ENCODE peak calls at places on chromosomes 6 and 20, in nine cellular contexts. O is SK-N-DZ; Y is neural progenitor cell; V is stimulated activated CD4-positive, alpha-beta T cell treated with anti-CD3 and anti-CD28 coated beads, Interleukin-12 subunit alpha, Interleukin-12 subunit beta, amount 100 ng/mL, for 4 hours; R is iris pigment epithelial cell; P is T-cell; I is putamen; E is activated gamma-delta T cell; U is stimulated activated CD8-positive, alpha-beta memory T cell treated with anti-CD3 and anti-CD28 coated beads, Interleukin-2, amount 100 ng/mL, for 48 hours. H is an unnamed sample.

GRCh38 chr6:155439376-155439775 is 16.3 kb downstream of the NOX3 start:
- DNase-seq in O (no peak), Y (no peak), V (no peak), R (no peak), P (no peak), I (no peak), E (no peak), U (no peak), H (no peak)

GRCh38 chr20:375265-375889 is 5.2 kb upstream of the TRIB3 start:
- DNase-seq in O (no peak), Y (no peak), V (no peak), R (no peak), P (no peak), I (no peak), E (no peak), U (no peak), H (no peak)

GRCh38 chr20:7695622-7696021 is 244.6 kb downstream of the HAO1 start:
- DNase-seq in O (no peak), Y (no peak), V (no peak), R (peak), P (no peak), I (no peak), E (no peak), U (no peak), H (no peak)

GRCh38 chr6:150281767-150282166 is 87.0 kb upstream of the IYD start:
- DNase-seq in O (no peak), Y (no peak), V (no peak), R (no peak), P (no peak), I (no peak), E (no peak), U (no peak), H (no peak)

GRCh38 chr20:32415494-32415893 is 57.4 kb downstream of the ASXL1 start:
- DNase-seq in O (no peak), Y (no peak), V (no peak), R (no peak), P (no peak), I (no peak), E (no peak), U (no peak), H (no peak)

GRCh38 chr20:61397146-61397545 is 145.1 kb downstream of the CDH4 start:
- DNase-seq in O (no peak), Y (no peak), V (no peak), R (no peak), P (no peak), I (no peak), E (no peak), U (no peak), H (no peak)

GRCh38 chr20:61230-61629 is 26.2 kb upstream of the DEFB125 start:
- DNase-seq in O (no peak), Y (no peak), V (no peak), R (no peak), P (no peak), I (no peak), E (no peak), U (no peak), H (no peak)

GRCh38 chr20:50855498-50856474 is 60.9 kb downstream of the BCAS4 start:
- DNase-seq in O (peak), Y (no peak), V (no peak), R (no peak), P (no peak), I (no peak), E (no peak), U (no peak), H (no peak)

GRCh38 chr20:25313608-25314007 is 65.7 kb downstream of the PYGB start:
- DNase-seq in O (no peak), Y (no peak), V (no peak), R (no peak), P (no peak), I (no peak), E (no peak), U (no peak), H (no peak)

GRCh38 chr6:26003102-26003694 is 40.6 kb downstream of the TRIM38 start:
- DNase-seq in O (peak), Y (peak), V (peak), R (peak), P (no peak), I (no peak), E (no peak), U (no peak), H (peak)

GRCh38 chr20:3744806-3745685 is 12.6 kb downstream of the HSPA12B start:
- DNase-seq in O (no peak), Y (peak), V (peak), R (peak), P (peak), I (no peak), E (no peak), U (peak), H (peak)

GRCh38 chr6:22943331-22943730 is 374.0 kb downstream of the HDGFL1 start:
- DNase-seq in O (no peak), Y (no peak), V (no peak), R (peak), P (no peak), I (no peak), E (no peak), U (no peak), H (no peak)

GRCh38 chr6:25175216-25175615 is 104.0 kb upstream of the CARMIL1 start:
- DNase-seq in O (no peak), Y (no peak), V (no peak), R (peak), P (no peak), I (no peak), E (no peak), U (no peak), H (no peak)

GRCh38 chr20:57210911-57211280 is 55.5 kb downstream of the BMP7 start:
- DNase-seq in O (no peak), Y (no peak), V (no peak), R (no peak), P (no peak), I (no peak), E (no peak), U (no peak), H (no peak)

GRCh38 chr6:154932562-154933027 is 62.5 kb upstream of the TIAM2 start:
- DNase-seq in O (no peak), Y (no peak), V (no peak), R (peak), P (no peak), I (no peak), E (no peak), U (no peak), H (no peak)

GRCh38 chr6:162538643-162539064 is 188.9 kb downstream of the PRKN start:
- DNase-seq in O (peak), Y (no peak), V (no peak), R (no peak), P (no peak), I (no peak), E (no peak), U (no peak), H (no peak)

GRCh38 chr6:3390698-3391097 is 66.2 kb downstream of the SLC22A23 start:
- DNase-seq in O (no peak), Y (no peak), V (no peak), R (peak), P (no peak), I (peak), E (no peak), U (no peak), H (no peak)

GRCh38 chr6:107116328-107116892 is 1.1 kb upstream of the BEND3 start:
- DNase-seq in O (peak), Y (peak), V (no peak), R (peak), P (no peak), I (no peak), E (no peak), U (peak), H (peak)

GRCh38 chr6:55664581-55665223 is 85.7 kb upstream of the HMGCLL1 start:
- DNase-seq in O (no peak), Y (no peak), V (no peak), R (peak), P (no peak), I (no peak), E (no peak), U (no peak), H (no peak)

GRCh38 chr6:78400076-78400475 is 467.3 kb upstream of the IRAK1BP1 start:
- DNase-seq in O (no peak), Y (no peak), V (no peak), R (no peak), P (no peak), I (no peak), E (no peak), U (no peak), H (no peak)

GRCh38 chr20:41738584-41739193 is 120.5 kb upstream of the CHD6 start:
- DNase-seq in O (peak), Y (peak), V (peak), R (peak), P (no peak), I (peak), E (no peak), U (peak), H (no peak)

GRCh38 chr6:166677941-166678340 is 50.9 kb upstream of the RPS6KA2 start:
- DNase-seq in O (no peak), Y (no peak), V (no peak), R (no peak), P (no peak), I (no peak), E (no peak), U (no peak), H (no peak)

GRCh38 chr6:42450314-42451145 is 1.2 kb downstream of the TRERF1 start:
- DNase-seq in O (peak), Y (peak), V (no peak), R (peak), P (no peak), I (no peak), E (no peak), U (peak), H (no peak)

GRCh38 chr6:136846046-136846445 is 23.7 kb downstream of the PEX7 start:
- DNase-seq in O (peak), Y (peak), V (no peak), R (peak), P (no peak), I (peak), E (no peak), U (no peak), H (peak)

GRCh38 chr6:41647061-41647511 is 8.8 kb downstream of the MDFI start:
- DNase-seq in O (no peak), Y (no peak), V (no peak), R (peak), P (no peak), I (no peak), E (no peak), U (no peak), H (no peak)

GRCh38 chr6:56862415-56863175 is 92.3 kb upstream of the BEND6 start:
- DNase-seq in O (no peak), Y (no peak), V (no peak), R (peak), P (no peak), I (no peak), E (no peak), U (no peak), H (no peak)

GRCh38 chr6:42137192-42137753 is 5.1 kb downstream of the C6orf132 start:
- DNase-seq in O (no peak), Y (no peak), V (no peak), R (no peak), P (no peak), I (no peak), E (no peak), U (no peak), H (no peak)

GRCh38 chr6:88165877-88166492 is at the start of gene CNR1:
- DNase-seq in O (peak), Y (peak), V (no peak), R (no peak), P (no peak), I (no peak), E (no peak), U (no peak), H (no peak)

GRCh38 chr6:30130887-30131862 is 4.8 kb upstream of the TRIM40 start:
- DNase-seq in O (peak), Y (peak), V (peak), R (peak), P (peak), I (peak), E (no peak), U (peak), H (peak)

GRCh38 chr6:161919711-161920110 is 645.9 kb upstream of the AGPAT4 start:
- DNase-seq in O (peak), Y (no peak), V (no peak), R (no peak), P (no peak), I (no peak), E (no peak), U (no peak), H (no peak)

GRCh38 chr6:168103036-168103830 is 24.2 kb upstream of the FRMD1 start:
- DNase-seq in O (no peak), Y (no peak), V (no peak), R (no peak), P (no peak), I (no peak), E (no peak), U (no peak), H (no peak)

GRCh38 chr20:43827940-43828562 is 86.6 kb upstream of the TOX2 start:
- DNase-seq in O (no peak), Y (no peak), V (no peak), R (no peak), P (no peak), I (no peak), E (no peak), U (no peak), H (no peak)

H was measured in CD4-positive, CD25-positive, alpha-beta regulatory T cell.